ENCODE peak calls at places on chromosome 18, in five cellular contexts. N is endothelial cell, L is activated B cell treated with CpG ODN at 0.5 μM for 24 hours, B is AG09319, X is brain microvascular endothelial cell. C is an unnamed sample.

GRCh38 chr18:51461956-51462355 is 264.5 kb upstream of the MEX3C start:
- DNase-seq in L (no peak), B (no peak), X (no peak), N (no peak), C (no peak)

GRCh38 chr18:75391275-75392115 is 36.0 kb downstream of the SMIM21 start:
- DNase-seq in X (no peak), B (no peak), L (no peak), N (no peak), C (no peak)

GRCh38 chr18:64539852-64540251 is 391.0 kb upstream of the LINC00305 start:
- DNase-seq in N (no peak), X (no peak), L (no peak), B (no peak), C (no peak)

GRCh38 chr18:37274309-37274987 is 291.1 kb downstream of the CELF4 start:
- DNase-seq in B (no peak), N (no peak), L (no peak), X (no peak), C (no peak)

GRCh38 chr18:6327485-6327884 is 87.2 kb downstream of the L3MBTL4 start:
- DNase-seq in B (no peak), L (no peak), X (no peak), N (no peak), C (no peak)

GRCh38 chr18:79737426-79737825 is 57.8 kb downstream of the CTDP1 start:
- DNase-seq in N (no peak), B (no peak), X (no peak), L (no peak), C (no peak)

GRCh38 chr18:26656401-26656943 is 108.1 kb upstream of the KCTD1 start:
- DNase-seq in N (peak), X (no peak), L (no peak), B (no peak), C (no peak)

GRCh38 chr18:77376043-77376732 is 126.5 kb downstream of the GALR1 start:
- DNase-seq in X (no peak), N (no peak), B (no peak), L (no peak), C (no peak)

GRCh38 chr18:48569139-48569914 is 30.5 kb downstream of the CTIF start:
- DNase-seq in L (no peak), N (no peak), X (no peak), B (no peak), C (no peak)

GRCh38 chr18:38693085-38693484 is 1127.5 kb upstream of the CELF4 start:
- DNase-seq in B (no peak), X (no peak), N (no peak), L (no peak), C (no peak)

GRCh38 chr18:68822926-68823325 is 25.0 kb downstream of the CCDC102B start:
- DNase-seq in N (no peak), B (no peak), X (no peak), L (no peak), C (no peak)

GRCh38 chr18:361941-362913 is 94.4 kb upstream of the THOC1 start:
- DNase-seq in B (peak), X (peak), L (no peak), N (peak), C (no peak)

GRCh38 chr18:5414546-5414945 is 119.0 kb upstream of the ZBTB14 start:
- DNase-seq in X (no peak), B (no peak), N (peak), L (no peak), C (no peak)

GRCh38 chr18:74718312-74718711 is 120.6 kb downstream of the ZNF407 start:
- DNase-seq in X (no peak), L (no peak), N (no peak), B (no peak), C (no peak)

GRCh38 chr18:71131918-71132317 is 843.1 kb downstream of the SOCS6 start:
- DNase-seq in L (no peak), B (no peak), N (no peak), X (no peak), C (no peak)

DNA sequence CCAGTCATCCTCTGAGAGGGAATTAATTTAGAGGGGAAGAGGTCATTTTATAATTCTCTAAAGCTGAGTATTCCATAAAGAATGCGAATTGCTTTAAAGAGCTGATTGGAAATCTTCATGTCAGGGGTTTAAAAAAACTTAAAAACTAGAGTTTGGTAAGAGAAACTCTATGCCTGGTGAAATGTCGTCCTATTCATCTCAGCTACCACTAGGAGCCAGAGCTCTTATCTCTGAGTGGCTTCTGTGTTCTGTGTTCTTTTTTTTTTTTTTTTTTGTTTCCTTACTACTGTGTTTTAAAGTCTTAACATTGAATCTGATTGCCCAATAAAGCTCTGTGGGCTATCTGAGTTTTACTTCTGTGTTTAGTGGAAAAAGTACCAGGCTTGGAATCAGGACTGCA is 494.9 kb downstream of the RIT2 start:
- DNase-seq in X (no peak), L (no peak), N (no peak), B (no peak), C (no peak)
- TF ChIP-seq CTCF in X (peak), L (no peak), N (no peak), B (no peak), C (no peak)

DNA sequence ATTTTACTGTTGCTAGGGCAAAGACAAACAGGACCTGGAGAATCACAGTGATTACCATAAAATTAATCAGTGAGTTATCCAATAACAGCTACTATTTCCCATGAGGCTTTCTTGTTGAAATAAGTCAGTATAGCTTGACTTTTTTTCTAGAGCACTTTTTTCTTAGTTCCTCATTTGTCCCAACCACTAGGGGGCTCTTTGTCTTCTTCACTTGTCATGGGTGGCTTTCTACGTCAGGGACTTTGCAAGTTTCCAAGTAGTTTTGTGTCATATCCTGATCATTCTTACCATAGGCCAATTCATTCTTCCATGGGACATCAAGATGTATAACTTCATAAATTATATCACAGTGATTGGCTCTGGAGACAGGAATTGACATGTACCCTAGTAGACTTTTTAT is 1019.6 kb upstream of the PIK3C3 start:
- DNase-seq in X (peak), N (peak), B (no peak), L (no peak), C (no peak)
- TF ChIP-seq CTCF in X (peak), N (peak), B (no peak), L (no peak), C (peak)

GRCh38 chr18:12943200-12943599 is 4.6 kb upstream of the SEH1L start:
- DNase-seq in B (no peak), N (no peak), X (no peak), L (no peak), C (no peak)

GRCh38 chr18:12944724-12945123 is 3.1 kb upstream of the SEH1L start:
- DNase-seq in B (no peak), N (no peak), X (peak), L (no peak), C (no peak)

GRCh38 chr18:12948055-12948804 is 419 bp downstream of the SEH1L start:
- DNase-seq in N (peak), L (peak), B (peak), X (peak), C (peak)

GRCh38 chr18:12947355-12948054 is at the start of gene SEH1L:
- DNase-seq in L (peak), B (peak), X (peak), N (peak), C (peak)

DNA sequence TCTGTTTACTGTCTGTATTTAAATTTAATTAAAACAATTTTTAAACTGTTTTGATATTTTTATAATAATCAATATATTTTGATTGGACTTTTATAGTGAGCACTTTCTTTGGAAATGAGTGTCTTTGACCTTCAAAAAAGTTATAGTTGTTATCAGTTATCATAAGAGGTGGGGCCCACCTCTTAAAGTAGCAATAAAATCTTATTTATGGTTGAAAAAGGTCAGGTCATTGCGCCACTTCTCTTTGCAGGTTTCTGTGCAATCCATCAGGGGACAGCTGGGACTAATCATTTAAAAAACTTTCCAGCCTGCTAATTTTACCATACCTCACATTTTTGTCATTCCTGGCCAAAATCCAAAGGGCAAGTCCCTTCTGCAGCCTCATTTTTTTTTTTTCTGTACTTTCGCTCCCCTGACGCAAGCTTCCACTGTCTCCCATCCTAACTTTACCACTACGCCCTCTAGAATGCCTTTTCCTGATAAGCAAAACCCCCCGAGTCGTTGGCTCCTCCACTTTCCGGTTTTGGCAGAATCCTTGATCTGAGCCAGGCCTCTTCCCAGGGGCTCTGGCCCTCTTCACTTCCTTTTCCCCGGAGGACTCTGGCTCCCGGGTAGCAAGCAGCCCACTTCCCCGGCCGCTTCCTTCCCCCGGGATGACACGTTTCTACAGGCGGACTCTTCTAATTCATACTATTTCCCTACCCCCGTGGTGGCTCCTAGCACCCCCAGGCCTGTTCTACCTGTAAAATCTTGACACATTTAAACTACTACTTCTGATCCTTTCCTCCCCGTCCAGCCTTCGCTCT is 1.1 kb upstream of the SEH1L start:
- DNase-seq in N (peak), B (peak), L (no peak), X (peak), C (no peak)
- TF ChIP-seq CTCF in N (no peak), B (peak), L (no peak), X (no peak), C (no peak)

GRCh38 chr18:63422087-63422861 is at the start of gene VPS4B:
- DNase-seq in X (peak), B (peak), N (peak), L (peak), C (peak)
- TF ChIP-seq CTCF in X (no peak), B (no peak), N (no peak), L (no peak), C (no peak)

GRCh38 chr18:34354351-34354750 is 129.6 kb upstream of the NOL4 start:
- DNase-seq in N (no peak), B (no peak), L (no peak), X (no peak), C (no peak)

GRCh38 chr18:34357944-34358580 is 133.3 kb upstream of the NOL4 start:
- DNase-seq in L (no peak), B (no peak), N (no peak), X (no peak), C (no peak)

GRCh38 chr18:34350778-34351177 is 126.1 kb upstream of the NOL4 start:
- DNase-seq in X (no peak), N (no peak), L (no peak), B (no peak), C (no peak)

DNA sequence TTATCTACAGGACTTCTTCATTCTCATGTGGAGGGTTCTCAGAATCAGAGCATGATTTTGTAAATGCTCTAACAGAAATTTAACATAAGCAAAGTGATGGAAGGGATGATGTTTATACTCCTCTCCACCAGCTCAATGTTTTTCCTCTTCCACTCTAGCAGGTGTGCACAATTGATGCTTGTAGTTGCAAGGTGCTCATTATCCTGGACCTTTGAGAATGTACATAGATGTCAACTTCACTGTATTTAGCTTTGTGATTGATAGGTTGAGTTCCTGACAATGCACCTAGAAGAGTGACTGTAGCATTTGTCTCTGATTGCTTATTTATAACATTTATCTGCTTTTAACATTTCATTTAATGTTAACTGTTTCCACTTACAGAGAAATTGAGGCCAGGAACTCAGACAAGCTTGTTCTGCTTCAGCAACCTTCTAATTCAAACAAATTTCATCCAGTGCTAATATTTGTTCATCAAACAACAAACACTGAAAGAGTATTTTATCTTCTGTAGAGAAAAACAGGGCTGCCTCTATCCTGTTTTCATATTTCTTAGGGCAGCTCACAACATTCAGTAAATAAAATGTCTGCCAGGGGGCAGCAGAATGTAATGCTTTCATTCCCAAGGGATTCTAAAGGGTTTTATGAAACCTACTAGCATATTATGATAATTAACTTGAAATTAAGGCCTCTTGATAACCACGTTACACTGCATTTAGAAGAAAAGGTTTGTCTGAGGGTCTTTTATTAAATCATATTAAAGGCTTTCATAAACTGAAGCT is 127.9 kb upstream of the NOL4 start:
- DNase-seq in X (no peak), B (no peak), N (no peak), L (no peak), C (no peak)
- TF ChIP-seq CTCF in X (peak), B (no peak), N (no peak), L (no peak), C (no peak)